ENCODE peak calls at places on chromosomes 7 and 10, in eight cellular contexts. I, Q, L, U, S, O, C and H are unnamed samples.
A peak's percentile ranks its signal among the peaks of the same experiment; 100 is the strongest.

GRCh38 chr7:34133983-34134782 is 228.8 kb downstream of the BMPER start:
- DNase-seq in I (peak; percentile 65), Q (peak; percentile 74), L (peak; percentile 26), U (peak; percentile 76), S (peak; percentile 19), O (peak; percentile 56), C (peak; percentile 25), H (peak; percentile 83)

GRCh38 chr7:80014507-80014906 is 120.1 kb upstream of the GNAI1 start:
- DNase-seq in I (no peak), Q (peak; percentile 74), L (no peak), U (peak; percentile 60), S (no peak), O (no peak), C (no peak), H (no peak)

GRCh38 chr10:51389415-51390342 is 309.7 kb downstream of the CSTF2T start:
- DNase-seq in I (peak; percentile 3), Q (peak; percentile 100), L (peak; percentile 44), U (peak; percentile 61), S (no peak), O (peak; percentile 12), C (no peak), H (peak; percentile 64)

GRCh38 chr7:114405427-114405826 is 9.2 kb upstream of the FOXP2 start:
- DNase-seq in I (peak; percentile 64), Q (peak; percentile 19), L (no peak), U (peak; percentile 9), S (no peak), O (no peak), C (no peak), H (no peak)

GRCh38 chr7:36820527-36821170 is 96.4 kb upstream of the AOAH start:
- DNase-seq in I (no peak), Q (peak; percentile 59), L (no peak), U (peak; percentile 8), S (no peak), O (peak; percentile 4), C (no peak), H (no peak)

GRCh38 chr10:118020365-118020764 is 26.4 kb downstream of the RAB11FIP2 start:
- DNase-seq in I (no peak), Q (no peak), L (no peak), U (no peak), S (no peak), O (no peak), C (no peak), H (no peak)

GRCh38 chr7:100965723-100966541 is 3.4 kb upstream of the MUC12 start:
- DNase-seq in I (no peak), Q (peak; percentile 25), L (peak; percentile 89), U (no peak), S (no peak), O (no peak), C (no peak), H (peak; percentile 100)

GRCh38 chr10:30378607-30379006 is 29.5 kb upstream of the MTPAP start:
- DNase-seq in I (no peak), Q (no peak), L (no peak), U (no peak), S (no peak), O (no peak), C (no peak), H (no peak)

GRCh38 chr10:13865758-13866491 is 279.2 kb downstream of the PRPF18 start:
- DNase-seq in I (no peak), Q (peak; percentile 84), L (no peak), U (peak; percentile 99), S (no peak), O (no peak), C (no peak), H (peak; percentile 30)

GRCh38 chr10:49008505-49009202 is 69.0 kb upstream of the LRRC18 start:
- DNase-seq in I (no peak), Q (no peak), L (no peak), U (no peak), S (no peak), O (no peak), C (no peak), H (no peak)

GRCh38 chr10:52459097-52459496 is 145.0 kb downstream of the DKK1 start:
- DNase-seq in I (no peak), Q (peak; percentile 33), L (no peak), U (no peak), S (no peak), O (no peak), C (no peak), H (no peak)

GRCh38 chr7:29229056-29229455 is 34.5 kb downstream of the CHN2 start:
- DNase-seq in I (peak; percentile 45), Q (no peak), L (no peak), U (no peak), S (peak; percentile 45), O (no peak), C (no peak), H (no peak)